ENCODE peak calls at places on chromosomes 6 and 20, in four cellular contexts. G is heart left ventricle, Q is astrocyte, J is cardiac fibroblast. W is an unnamed sample.

GRCh38 chr6:73451166-73452106 is 661 bp downstream of the CGAS start:
- DNase-seq in G (no peak), Q (peak; percentile 12), J (peak; percentile 67), W (peak; percentile 25)

GRCh38 chr6:105986998-105987397 is 99.1 kb upstream of the PRDM1 start:
- DNase-seq in G (no peak), Q (no peak), J (peak; percentile 34), W (no peak)

GRCh38 chr6:167789358-167789757 is 37.4 kb upstream of the AFDN start:
- DNase-seq in G (no peak), Q (no peak), J (no peak), W (no peak)

GRCh38 chr6:38603492-38603891 is 36.2 kb downstream of the BTBD9 start:
- DNase-seq in G (no peak), Q (no peak), J (no peak), W (no peak)

GRCh38 chr6:104540743-104541142 is 319.0 kb downstream of the HACE1 start:
- DNase-seq in G (no peak), Q (peak; percentile 89), J (peak; percentile 62), W (no peak)

GRCh38 chr6:149723771-149724417 is 6.0 kb upstream of the LATS1 start:
- DNase-seq in G (no peak), Q (peak; percentile 62), J (peak; percentile 88), W (peak; percentile 82)

GRCh38 chr6:168029459-168030217 is 32.2 kb downstream of the KIF25 start:
- DNase-seq in G (no peak), Q (no peak), J (no peak), W (peak; percentile 50)

GRCh38 chr6:113833537-113833936 is 23.6 kb upstream of the MARCKS start:
- DNase-seq in G (no peak), Q (peak; percentile 86), J (peak; percentile 82), W (peak; percentile 53)

GRCh38 chr6:35911871-35912653 is 8.8 kb downstream of the SRPK1 start:
- DNase-seq in G (no peak), Q (peak; percentile 44), J (peak; percentile 67), W (no peak)

GRCh38 chr6:118864330-118865166 is 29.4 kb upstream of the ASF1A start:
- DNase-seq in G (no peak), Q (peak; percentile 12), J (peak; percentile 10), W (no peak)

GRCh38 chr6:37516076-37516919 is 16.6 kb upstream of the CCDC167 start:
- DNase-seq in G (no peak), Q (no peak), J (no peak), W (peak; percentile 42)

GRCh38 chr6:161073940-161074339 is 82.4 kb downstream of the MAP3K4 start:
- DNase-seq in G (no peak), Q (no peak), J (no peak), W (no peak)

GRCh38 chr6:62528894-62529526 is 243.0 kb upstream of the KHDRBS2 start:
- DNase-seq in G (no peak), Q (no peak), J (no peak), W (no peak)

GRCh38 chr20:15882553-15882952 is 690.7 kb downstream of the KIF16B start:
- DNase-seq in G (no peak), Q (no peak), J (no peak), W (peak; percentile 7)

GRCh38 chr6:97626586-97627441 is 343.8 kb upstream of the MMS22L start:
- DNase-seq in G (no peak), Q (peak; percentile 7), J (peak; percentile 54), W (no peak)

GRCh38 chr6:41705996-41706835 is 29.2 kb downstream of the TFEB start:
- DNase-seq in G (peak; percentile 87), Q (peak; percentile 61), J (peak; percentile 74), W (no peak)

GRCh38 chr6:152259234-152259633 is 377.9 kb downstream of the SYNE1 start:
- DNase-seq in G (no peak), Q (no peak), J (no peak), W (no peak)

GRCh38 chr20:34834459-34834893 is 9.0 kb upstream of the NCOA6 start:
- DNase-seq in G (no peak), Q (no peak), J (peak; percentile 54), W (peak; percentile 54)

GRCh38 chr6:30091577-30092381 is 16.2 kb upstream of the RNF39 start:
- DNase-seq in G (no peak), Q (peak; percentile 51), J (peak; percentile 75), W (peak; percentile 68)

GRCh38 chr6:51552400-51552799 is 535.0 kb downstream of the PKHD1 start:
- DNase-seq in G (no peak), Q (no peak), J (no peak), W (no peak)

GRCh38 chr6:129501401-129502051 is 208.5 kb downstream of the ARHGAP18 start:
- DNase-seq in G (peak; percentile 71), Q (peak; percentile 98), J (peak; percentile 97), W (peak; percentile 97)

GRCh38 chr20:46119547-46119946 is 1.4 kb downstream of the CD40 start:
- DNase-seq in G (no peak), Q (no peak), J (no peak), W (no peak)

GRCh38 chr20:46119028-46119546 is 973 bp downstream of the CD40 start:
- DNase-seq in G (no peak), Q (no peak), J (no peak), W (no peak)

GRCh38 chr20:46117704-46118467 is at the start of gene CD40:
- DNase-seq in G (peak; percentile 93), Q (peak; percentile 30), J (peak; percentile 79), W (peak; percentile 64)

GRCh38 chr20:46120136-46120535 is 2.0 kb downstream of the CD40 start:
- DNase-seq in G (no peak), Q (no peak), J (no peak), W (no peak)

DNA sequence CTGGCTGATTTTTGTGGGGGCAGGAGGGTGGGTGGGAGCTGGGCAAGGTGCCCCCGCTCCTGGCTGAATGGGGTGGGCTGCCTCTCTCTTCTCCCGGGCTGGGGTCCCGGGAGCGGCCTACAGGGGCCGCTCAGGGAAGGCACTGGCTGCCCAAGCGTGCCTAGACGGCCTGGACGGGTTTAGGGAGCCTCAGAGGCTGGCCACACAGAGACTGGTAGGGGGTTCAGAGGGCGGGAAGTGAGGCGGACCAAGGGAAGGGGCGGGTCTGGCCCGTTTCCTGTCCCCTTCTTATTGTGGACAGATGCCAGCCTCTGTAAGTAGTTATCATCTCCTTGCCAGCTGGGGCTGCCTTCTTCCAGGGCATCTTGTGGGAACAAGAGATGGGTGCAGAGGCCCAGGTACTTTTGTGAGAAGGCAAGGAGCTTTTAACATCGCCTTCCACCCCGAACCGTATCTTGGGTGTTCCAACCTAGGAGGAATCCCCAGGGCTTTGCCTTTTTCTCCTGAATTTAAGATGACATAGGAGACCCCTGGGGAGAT is 437 bp downstream of the CD40 start:
- DNase-seq in G (no peak), Q (no peak), J (no peak), W (no peak)
- H3K4me3 ChIP-seq in G (peak overlapping the region; percentile 60), Q (peak overlapping the region; percentile 51), J (peak overlapping the region; percentile 43), W (peak overlapping the region; percentile 26)

GRCh38 chr20:362271-363254 is 15.7 kb downstream of the NRSN2 start:
- DNase-seq in G (peak; percentile 90), Q (no peak), J (peak; percentile 92), W (peak; percentile 89)
- TF ChIP-seq CTCF in G (peak; percentile 47), Q (no peak), J (peak; percentile 56), W (peak; percentile 87)

DNA sequence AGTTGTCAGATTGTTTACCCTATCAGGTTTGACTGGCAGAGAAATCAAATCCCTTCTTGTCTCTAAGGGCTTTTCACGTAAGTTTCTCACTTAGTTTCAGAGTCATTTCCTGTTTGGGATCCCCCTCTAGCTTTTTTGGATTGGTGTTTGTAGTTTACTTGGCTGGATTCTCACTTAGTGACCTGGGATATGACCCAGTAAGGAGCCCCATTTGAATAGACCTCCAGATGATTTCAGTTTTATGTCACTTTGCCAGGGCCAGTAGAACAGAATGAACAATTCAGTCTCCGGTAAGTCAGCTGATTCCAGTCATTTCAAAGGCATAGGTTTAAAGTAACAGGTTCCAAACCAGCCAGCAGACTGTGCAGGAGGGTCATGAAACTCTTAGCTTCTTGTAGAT is 8.2 kb downstream of the FAM135A start:
- DNase-seq in G (no peak), Q (no peak), J (peak; percentile 29), W (no peak)
- H3K4me3 ChIP-seq in G (no peak overlapping the region), Q (no peak overlapping the region), J (no peak overlapping the region), W (no peak overlapping the region)

DNA sequence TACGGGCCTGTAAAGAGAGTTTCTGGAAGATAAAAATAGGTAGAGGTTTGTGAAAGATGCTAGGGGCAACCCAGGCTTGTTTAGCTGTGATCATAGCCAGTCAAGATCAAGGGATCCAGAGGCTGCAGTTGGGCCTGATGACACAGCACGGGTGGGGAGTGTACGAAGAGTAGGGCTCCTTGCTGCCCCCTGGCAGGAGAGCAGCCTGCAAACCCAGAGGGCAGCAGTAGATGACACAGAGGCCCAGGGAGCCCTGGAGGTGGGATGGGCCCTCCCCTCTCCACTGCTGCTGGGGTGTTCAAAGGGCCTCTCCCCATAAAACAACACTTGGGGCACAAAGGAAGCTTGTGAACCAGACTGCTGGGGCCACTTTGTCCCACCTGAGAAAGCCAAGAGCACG is 47.2 kb downstream of the VEGFA start:
- DNase-seq in G (no peak), Q (no peak), J (peak; percentile 37), W (peak; percentile 37)
- TF ChIP-seq CTCF in G (peak; percentile 51), Q (no peak), J (peak; percentile 37), W (peak; percentile 39)

DNA sequence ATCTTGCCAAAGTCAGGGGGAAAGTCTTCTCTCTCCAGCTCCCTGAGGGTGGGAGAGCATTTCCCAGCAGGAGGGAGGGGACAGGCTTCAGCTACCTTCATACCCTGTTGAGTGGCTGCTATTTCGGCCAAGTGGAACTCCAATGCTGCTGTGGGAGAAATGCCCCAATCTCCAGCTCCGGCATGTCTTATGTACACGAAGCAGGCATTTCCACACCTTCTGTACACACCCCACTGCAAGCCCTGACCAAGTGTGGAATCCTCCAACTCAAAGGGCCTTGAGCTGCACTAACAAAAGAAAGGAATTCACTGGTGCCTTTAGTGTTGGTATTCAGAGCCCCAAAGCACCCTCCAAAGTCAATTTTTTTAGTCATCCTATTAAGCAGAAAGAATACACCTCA is 313.6 kb upstream of the NT5E start:
- DNase-seq in G (no peak), Q (no peak), J (no peak), W (no peak)
- H3K4me3 ChIP-seq in G (no peak overlapping the region), Q (no peak overlapping the region), J (no peak overlapping the region), W (no peak overlapping the region)

DNA sequence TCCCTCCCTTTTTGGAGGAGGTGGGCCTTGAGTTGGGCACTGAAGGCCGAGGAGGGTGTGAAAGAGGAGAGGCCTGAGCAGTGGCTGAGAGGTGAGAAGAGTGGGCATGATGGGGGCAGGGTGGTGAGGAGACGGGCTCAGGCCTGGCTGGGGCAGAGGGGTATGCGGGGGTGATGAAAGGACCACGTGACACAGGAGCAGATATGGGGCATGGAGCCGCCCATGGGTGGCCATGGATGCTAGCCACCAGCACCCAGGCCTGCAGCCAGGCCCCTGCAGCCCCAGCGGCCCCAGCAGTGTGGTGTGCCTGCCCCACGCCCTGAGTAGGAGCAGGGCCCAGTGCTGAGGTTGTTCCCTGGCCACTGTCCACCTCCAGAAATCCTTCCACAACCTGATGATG is 26.5 kb downstream of the UQCC2 start:
- DNase-seq in G (peak; percentile 63), Q (no peak), J (no peak), W (no peak)
- TF ChIP-seq CTCF in G (no peak), Q (no peak), J (no peak), W (no peak)

GRCh38 chr20:62362991-62363919 is 3.9 kb downstream of the LAMA5 start:
- DNase-seq in G (peak; percentile 58), Q (no peak), J (no peak), W (no peak)
- H3K4me3 ChIP-seq in G (peak overlapping the region; percentile 96), Q (no peak overlapping the region), J (no peak overlapping the region), W (no peak overlapping the region)

GRCh38 chr6:27630727-27631613 is 158.1 kb upstream of the ZNF184 start:
- DNase-seq in G (no peak), Q (peak; percentile 62), J (peak; percentile 85), W (peak; percentile 60)
- TF ChIP-seq CTCF in G (no peak), Q (no peak), J (peak; percentile 28), W (peak; percentile 38)